ENCODE peak calls at places on chromosome 1, in nine cellular contexts. O is PC-3, M is HCT116, R is MM.1S, C is GM23338, N is hepatocyte, F is neural progenitor cell, Q is OCI-LY7, V is SK-N-SH. A is an unnamed sample. For H3K4me1, the result is how much of the 10 kb centered on the place peaks cover.

GRCh38 chr1:186424539-186424938 is 36.4 kb downstream of the PDC start:
- DNase-seq in O (no peak), M (no peak), R (no peak), C (no peak), N (peak), F (no peak), Q (no peak), V (no peak), A (no peak)

GRCh38 chr1:50968884-50969610 is 998 bp upstream of the CDKN2C start:
- DNase-seq in O (peak), M (no peak), R (no peak), C (peak), N (peak), F (peak), Q (peak), V (peak), A (peak)

GRCh38 chr1:240362826-240363225 is 249.1 kb downstream of the GREM2 start:
- DNase-seq in O (no peak), M (no peak), R (no peak), C (no peak), N (no peak), F (no peak), Q (no peak), V (no peak), A (no peak)

GRCh38 chr1:59952065-59952464 is 25.5 kb upstream of the CYP2J2 start:
- DNase-seq in O (no peak), M (no peak), R (no peak), C (no peak), N (no peak), F (no peak), Q (no peak), V (no peak), A (no peak)

GRCh38 chr1:204441558-204441957 is 29.9 kb upstream of the PPP1R15B start:
- DNase-seq in O (no peak), M (no peak), R (no peak), C (no peak), N (no peak), F (no peak), Q (no peak), V (no peak), A (no peak)

GRCh38 chr1:198775606-198776005 is 136.8 kb downstream of the PTPRC start:
- DNase-seq in O (no peak), M (no peak), R (no peak), C (no peak), N (no peak), F (no peak), Q (no peak), V (no peak), A (no peak)

GRCh38 chr1:11273595-11274234 is 717 bp downstream of the UBIAD1 start:
- DNase-seq in O (peak), M (no peak), R (peak), C (no peak), N (no peak), F (peak), Q (peak), V (no peak), A (no peak)

GRCh38 chr1:152398812-152399698 is 15.0 kb downstream of the CRNN start:
- DNase-seq in O (peak), M (peak), R (peak), C (peak), N (no peak), F (no peak), Q (peak), V (no peak), A (peak)

GRCh38 chr1:97827887-97828286 is 92.9 kb downstream of the DPYD start:
- DNase-seq in O (no peak), M (no peak), R (no peak), C (peak), N (no peak), F (peak), Q (no peak), V (no peak), A (no peak)

GRCh38 chr1:210445931-210446330 is 117.2 kb downstream of the HHAT start:
- DNase-seq in O (no peak), M (no peak), R (no peak), C (no peak), N (no peak), F (peak), Q (no peak), V (no peak), A (no peak)

GRCh38 chr1:33163621-33164071 is 18.2 kb downstream of the TRIM62 start:
- DNase-seq in O (no peak), M (no peak), R (no peak), C (peak), N (no peak), F (no peak), Q (no peak), V (no peak), A (no peak)

GRCh38 chr1:211118407-211119102 is 15.4 kb downstream of the KCNH1 start:
- DNase-seq in O (peak), M (no peak), R (no peak), C (no peak), N (no peak), F (no peak), Q (no peak), V (no peak), A (peak)

GRCh38 chr1:81876901-81877750 is 76.4 kb downstream of the ADGRL2 start:
- DNase-seq in O (no peak), M (no peak), R (no peak), C (peak), N (no peak), F (no peak), Q (no peak), V (no peak), A (peak)

GRCh38 chr1:176073524-176074157 is 133.4 kb downstream of the COP1 start:
- DNase-seq in O (peak), M (peak), R (peak), C (peak), N (peak), F (peak), Q (peak), V (peak), A (peak)

DNA sequence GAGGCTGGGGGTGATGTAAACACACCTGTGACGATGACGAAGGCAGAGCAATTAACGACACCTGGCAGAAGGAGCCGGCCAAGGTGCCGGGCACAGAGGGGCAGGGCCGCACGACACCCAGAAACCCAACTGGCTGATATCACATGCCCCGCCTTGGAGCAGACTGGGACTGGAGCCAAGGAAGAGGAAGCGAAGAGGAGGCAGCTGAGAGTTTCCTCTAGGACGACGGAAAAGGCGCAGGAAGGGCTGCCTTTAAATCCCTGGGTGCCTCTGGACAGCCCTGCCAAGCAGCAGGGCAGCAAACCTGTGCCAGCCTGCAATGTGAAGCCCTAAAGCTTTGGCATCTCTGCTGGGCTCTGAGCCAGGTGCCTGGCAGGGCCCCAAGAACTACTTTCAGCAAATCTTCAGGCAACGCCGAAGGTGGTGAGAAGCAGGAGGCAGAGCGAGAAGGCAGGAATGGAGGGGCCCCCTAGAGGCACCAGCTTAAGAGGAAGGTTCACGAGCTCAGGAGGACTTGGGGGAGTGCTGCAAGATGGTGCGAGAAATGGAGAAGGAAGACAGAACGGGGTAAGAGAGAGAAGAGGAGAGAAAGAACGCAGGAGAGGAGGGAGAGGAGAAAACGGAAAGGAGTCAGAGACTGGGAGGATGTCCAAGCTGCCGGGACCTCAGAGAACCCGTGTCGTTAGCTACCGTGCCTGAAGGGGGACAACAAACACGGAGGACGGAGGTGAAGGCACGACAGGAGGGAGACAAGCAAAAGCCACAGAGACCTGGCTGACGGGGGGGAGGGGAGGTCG is 25.3 kb upstream of the PEF1 start:
- DNase-seq in O (peak), M (peak), R (peak), C (peak), N (peak), F (peak), Q (peak), V (peak), A (no peak)
- H3K4me3 ChIP-seq in O (peak), M (peak), R (peak), C (no peak), N (no peak), F (no peak), Q (no peak), V (no peak), A (no peak)

GRCh38 chr1:55302972-55303371 is 87.8 kb upstream of the USP24 start:
- DNase-seq in O (no peak), M (no peak), R (no peak), C (no peak), N (no peak), F (no peak), Q (no peak), V (no peak), A (no peak)
- H3K4me1 ChIP-seq in O (under half), M (under half), R (under half), C (under half), N (under half), F (under half), Q (under half), V (under half), A (under half)

DNA sequence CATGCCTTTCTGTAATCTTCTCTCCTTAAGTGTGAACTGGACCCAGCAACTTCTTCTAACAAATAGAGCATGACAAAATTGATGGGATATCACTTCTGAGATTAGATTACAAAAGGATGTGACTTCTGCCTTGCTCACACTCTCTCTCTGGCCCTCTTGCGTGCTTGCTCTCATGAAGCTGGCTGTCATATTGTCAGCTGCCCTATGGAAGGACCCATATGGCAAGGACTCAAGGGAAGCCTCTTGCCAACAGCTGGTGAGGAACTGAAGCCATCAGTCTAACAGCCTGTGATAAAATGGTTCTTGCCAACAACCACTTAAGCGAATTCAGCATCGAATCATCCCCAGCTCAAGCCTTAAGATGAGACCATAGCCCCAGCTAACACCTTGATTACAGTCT is 4.8 kb upstream of the TLR5 start:
- DNase-seq in O (no peak), M (no peak), R (no peak), C (no peak), N (no peak), F (no peak), Q (no peak), V (no peak), A (no peak)
- TF ChIP-seq EZH2phosphoT487 in O (no peak), M (no peak), R (no peak), C (no peak), N (no peak), F (no peak), Q (no peak), V (no peak), A (no peak)

GRCh38 chr1:161070737-161071136 is 1.0 kb upstream of the ARHGAP30 start:
- DNase-seq in O (no peak), M (no peak), R (no peak), C (no peak), N (no peak), F (no peak), Q (no peak), V (no peak), A (no peak)

GRCh38 chr1:161069201-161069685 is 448 bp downstream of the ARHGAP30 start:
- DNase-seq in O (no peak), M (no peak), R (no peak), C (no peak), N (peak), F (no peak), Q (peak), V (no peak), A (no peak)

GRCh38 chr1:161068306-161069200 is 1.1 kb downstream of the ARHGAP30 start:
- DNase-seq in O (no peak), M (no peak), R (peak), C (peak), N (peak), F (no peak), Q (peak), V (no peak), A (no peak)

GRCh38 chr1:161071886-161072371 is 2.2 kb upstream of the ARHGAP30 start:
- DNase-seq in O (peak), M (peak), R (peak), C (peak), N (peak), F (peak), Q (peak), V (peak), A (peak)

DNA sequence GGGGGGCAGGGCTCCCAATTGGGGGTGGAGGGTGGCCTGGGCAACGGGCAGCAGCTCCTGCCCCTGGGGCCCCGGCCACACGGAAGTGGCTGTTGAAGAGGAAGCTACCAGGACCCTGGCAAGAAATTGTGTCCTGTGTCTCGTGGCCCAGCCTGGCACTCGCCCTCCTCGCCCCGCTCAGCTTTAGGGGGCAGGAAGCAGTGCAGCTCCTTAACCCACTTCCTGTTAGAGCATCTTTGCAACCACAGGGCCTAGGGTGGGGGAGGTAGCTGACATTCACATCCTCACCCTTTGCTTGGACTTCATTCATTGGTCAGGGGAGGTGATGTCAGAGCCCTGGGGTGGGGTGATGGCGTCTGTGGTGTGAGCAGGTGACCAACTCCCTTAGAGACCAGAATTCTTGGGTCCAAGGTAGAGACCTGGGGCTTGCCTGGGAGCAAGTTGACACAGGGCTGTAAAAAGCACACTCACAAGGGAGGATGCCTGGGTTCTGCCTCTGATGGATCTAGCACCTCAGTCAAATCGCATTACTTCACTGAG is at the start of gene ARHGAP30:
- DNase-seq in O (no peak), M (no peak), R (peak), C (peak), N (no peak), F (no peak), Q (peak), V (no peak), A (no peak)
- H3K4me3 ChIP-seq in O (no peak), M (no peak), R (peak), C (no peak), N (no peak), F (no peak), Q (peak), V (no peak), A (no peak)

DNA sequence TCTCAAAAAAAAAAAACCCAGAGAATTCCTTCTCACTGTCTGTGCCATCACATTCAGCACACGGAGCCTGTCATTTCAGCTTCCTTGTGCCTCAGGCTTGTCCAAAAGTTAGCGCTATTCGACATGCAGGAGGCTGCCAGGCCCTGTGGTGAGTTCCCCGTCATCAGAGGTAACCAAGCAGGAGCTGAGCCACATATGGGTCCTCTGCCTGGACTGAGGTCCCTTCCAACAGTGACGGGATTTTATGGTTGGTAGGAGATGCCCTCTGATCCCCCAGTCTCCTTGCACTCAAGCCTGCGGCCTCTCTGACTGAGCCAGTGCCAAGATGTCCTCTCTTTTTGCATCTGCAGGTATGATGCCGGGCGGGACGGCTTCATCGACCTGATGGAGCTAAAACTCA is 12.7 kb upstream of the CTRC start:
- DNase-seq in O (no peak), M (no peak), R (no peak), C (no peak), N (no peak), F (no peak), Q (no peak), V (no peak), A (no peak)
- H3K4me1 ChIP-seq in O (under half), M (half or more), R (under half), C (under half), N (under half), F (under half), Q (under half), V (under half), A (under half)

GRCh38 chr1:54442185-54442584 is 36.0 kb upstream of the SSBP3 start:
- DNase-seq in O (no peak), M (no peak), R (no peak), C (no peak), N (no peak), F (no peak), Q (no peak), V (no peak), A (no peak)
- TF ChIP-seq EZH2phosphoT487 in O (no peak), M (no peak), R (no peak), C (no peak), N (no peak), F (no peak), Q (no peak), V (no peak), A (no peak)

GRCh38 chr1:116763116-116763786 is 9.0 kb downstream of the CD2 start:
- DNase-seq in O (no peak), M (no peak), R (no peak), C (no peak), N (peak), F (no peak), Q (no peak), V (no peak), A (peak)
- H3K4me3 ChIP-seq in O (no peak), M (no peak), R (no peak), C (no peak), N (no peak), F (no peak), Q (no peak), V (no peak), A (no peak)

DNA sequence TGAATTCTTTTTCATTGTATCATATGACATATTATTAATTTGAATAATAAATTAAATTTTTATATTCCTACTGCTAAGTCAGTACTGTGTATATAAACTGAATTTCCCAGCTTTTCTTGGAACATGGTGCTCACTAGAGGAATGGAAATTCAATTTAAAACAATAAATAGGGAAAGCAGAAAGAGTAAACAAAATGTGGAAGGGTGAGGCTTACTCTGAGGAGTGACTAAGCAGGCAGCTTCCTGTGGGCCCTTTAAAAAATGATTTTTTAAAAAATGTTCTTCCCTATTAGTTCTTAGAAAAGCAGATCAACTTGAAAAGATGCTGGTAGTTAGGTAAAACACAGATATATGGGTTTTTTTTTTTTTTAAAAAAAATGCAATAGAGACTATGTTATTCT is 49.5 kb upstream of the S1PR1 start:
- DNase-seq in O (peak), M (no peak), R (no peak), C (no peak), N (no peak), F (no peak), Q (no peak), V (no peak), A (peak)
- H3K4me1 ChIP-seq in O (under half), M (under half), R (under half), C (under half), N (under half), F (under half), Q (under half), V (under half), A (under half)

DNA sequence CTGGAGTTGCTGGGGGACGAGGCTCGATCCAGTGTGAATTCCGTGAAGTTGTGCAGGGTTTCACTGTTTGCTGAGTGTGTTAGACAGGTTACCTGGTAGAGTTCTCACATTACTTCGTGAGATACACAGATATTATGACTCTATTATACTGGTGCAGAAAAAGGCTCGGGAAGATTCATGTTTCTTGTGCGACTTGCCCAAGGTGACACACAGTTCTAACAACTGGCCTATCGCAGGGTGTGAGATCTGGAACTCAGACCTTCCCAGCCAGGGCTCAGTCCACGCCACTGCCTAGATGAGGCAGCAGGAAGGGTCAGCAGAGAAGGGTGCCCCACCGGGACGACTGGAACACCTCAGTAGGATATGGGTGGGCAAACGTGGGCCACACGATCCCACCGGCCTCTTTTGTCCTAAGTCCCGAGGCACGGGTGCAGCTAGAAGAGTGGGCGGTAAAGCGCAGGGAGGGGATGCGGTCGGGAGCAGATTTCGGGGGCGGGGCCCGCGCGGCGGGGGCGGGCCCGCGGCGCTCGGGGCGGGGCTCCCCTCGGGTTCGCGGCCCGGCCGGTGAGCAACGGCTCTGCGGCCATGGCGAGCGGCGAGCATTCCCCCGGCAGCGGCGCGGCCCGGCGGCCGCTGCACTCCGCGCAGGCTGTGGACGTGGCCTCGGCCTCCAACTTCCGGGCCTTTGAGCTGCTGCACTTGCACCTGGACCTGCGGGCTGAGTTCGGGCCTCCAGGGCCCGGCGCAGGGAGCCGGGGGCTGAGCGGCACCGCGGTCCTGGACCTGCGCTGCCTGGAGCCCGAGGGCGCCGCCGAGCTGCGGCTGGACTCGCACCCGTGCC is at the start of gene RNPEP:
- DNase-seq in O (peak), M (no peak), R (peak), C (peak), N (peak), F (peak), Q (peak), V (peak), A (peak)
- TF ChIP-seq EZH2phosphoT487 in O (no peak), M (no peak), R (no peak), C (no peak), N (no peak), F (no peak), Q (no peak), V (no peak), A (no peak)

GRCh38 chr1:42926235-42926869 is 32.3 kb downstream of the SLC2A1 start:
- DNase-seq in O (no peak), M (no peak), R (no peak), C (no peak), N (no peak), F (no peak), Q (no peak), V (no peak), A (no peak)

GRCh38 chr1:42924249-42925131 is 34.2 kb downstream of the SLC2A1 start:
- DNase-seq in O (peak), M (peak), R (peak), C (peak), N (peak), F (peak), Q (peak), V (peak), A (peak)

GRCh38 chr1:42926870-42927242 is 31.8 kb downstream of the SLC2A1 start:
- DNase-seq in O (no peak), M (no peak), R (no peak), C (no peak), N (no peak), F (no peak), Q (no peak), V (no peak), A (no peak)

GRCh38 chr1:42923367-42924248 is 35.1 kb downstream of the SLC2A1 start:
- DNase-seq in O (no peak), M (no peak), R (no peak), C (no peak), N (no peak), F (no peak), Q (no peak), V (peak), A (peak)

GRCh38 chr1:42925132-42925769 is 33.4 kb downstream of the SLC2A1 start:
- DNase-seq in O (no peak), M (no peak), R (no peak), C (no peak), N (peak), F (peak), Q (no peak), V (no peak), A (peak)
- H3K4me3 ChIP-seq in O (peak), M (peak), R (peak), C (peak), N (peak), F (peak), Q (no peak), V (peak), A (peak)

A was measured in GM23248.